ENCODE peak calls at places on chromosome 5, in ten cellular contexts. P is fibroblast of mammary gland; S is left lobe of liver; J is activated CD4-positive, CD25-positive, alpha-beta regulatory T cell treated with anti-CD3 and anti-CD28 coated beads, Interleukin-2, amount 50 U/mL, for 72 hours; Z is testis; F is NCI-H2029; M is PC-3; U is HuH-7; L is foreskin keratinocyte; Y is ACHN. X is an unnamed sample.

GRCh38 chr5:65762234-65762633 is 40.2 kb downstream of the NLN start:
- DNase-seq in M (peak), U (no peak), Z (no peak), P (no peak), Y (no peak), L (peak), F (no peak), S (no peak), J (no peak), X (no peak)

GRCh38 chr5:150560401-150561191 is 52.7 kb downstream of the NDST1 start:
- DNase-seq in M (peak), S (peak), P (peak), Y (peak), Z (peak), F (peak), L (peak), J (peak), U (peak), X (peak)

GRCh38 chr5:155978805-155979204 is 348.2 kb upstream of the SGCD start:
- DNase-seq in Y (no peak), J (no peak), M (no peak), L (no peak), Z (no peak), S (no peak), P (peak), U (no peak), F (no peak), X (no peak)

GRCh38 chr5:144531191-144531590 is 360.5 kb downstream of the KCTD16 start:
- DNase-seq in P (no peak), U (no peak), Y (no peak), J (no peak), M (no peak), L (no peak), S (no peak), Z (no peak), F (no peak), X (no peak)

GRCh38 chr5:150485770-150486401 is 22.0 kb upstream of the NDST1 start:
- DNase-seq in Y (peak), L (no peak), Z (peak), J (peak), S (peak), F (peak), P (peak), U (peak), M (peak), X (peak)

GRCh38 chr5:44885903-44886302 is 77.2 kb downstream of the MRPS30 start:
- DNase-seq in M (peak), U (no peak), Y (peak), Z (no peak), J (no peak), S (no peak), L (peak), F (no peak), P (peak), X (no peak)

GRCh38 chr5:150217874-150218692 is 28.2 kb downstream of the SLC6A7 start:
- DNase-seq in U (peak), F (peak), L (peak), Y (peak), P (peak), Z (peak), J (peak), S (peak), M (peak), X (peak)

GRCh38 chr5:144196612-144197011 is 25.9 kb downstream of the KCTD16 start:
- DNase-seq in U (no peak), J (no peak), M (no peak), S (no peak), L (no peak), P (no peak), F (no peak), Y (no peak), Z (no peak), X (no peak)

GRCh38 chr5:59562756-59563389 is 330.7 kb downstream of the PDE4D start:
- DNase-seq in P (peak), F (peak), J (peak), M (peak), U (peak), Z (no peak), Y (peak), L (peak), S (no peak), X (peak)

GRCh38 chr5:2293906-2294305 is 411.2 kb upstream of the IRX4 start:
- DNase-seq in Z (no peak), J (no peak), L (no peak), M (no peak), F (no peak), P (no peak), Y (no peak), S (no peak), U (no peak), X (no peak)

GRCh38 chr5:100430268-100430900 is 104.8 kb upstream of the FAM174A start:
- DNase-seq in S (peak), Z (peak), L (peak), U (peak), J (peak), Y (peak), M (peak), P (peak), F (no peak), X (peak)

GRCh38 chr5:59485629-59486439 is 407.7 kb downstream of the PDE4D start:
- DNase-seq in J (no peak), U (no peak), M (no peak), Z (no peak), P (no peak), Y (peak), S (no peak), F (no peak), L (peak), X (peak)

GRCh38 chr5:1726956-1727355 is 72.7 kb downstream of the MRPL36 start:
- DNase-seq in F (no peak), J (no peak), Y (no peak), L (no peak), U (no peak), P (no peak), S (no peak), Z (peak), M (no peak), X (no peak)

GRCh38 chr5:93279292-93279974 is 301.6 kb downstream of the NR2F1-AS1 start:
- DNase-seq in P (peak), J (no peak), Y (no peak), L (peak), F (no peak), Z (no peak), S (no peak), M (peak), U (no peak), X (no peak)

GRCh38 chr5:179382486-179382885 is 37.2 kb upstream of the ADAMTS2 start:
- DNase-seq in M (no peak), L (no peak), Z (no peak), F (no peak), P (no peak), Y (no peak), S (no peak), U (no peak), J (no peak), X (no peak)

GRCh38 chr5:139787257-139787567 is 8.4 kb upstream of the PSD2 start:
- DNase-seq in L (no peak), Z (no peak), J (no peak), S (no peak), F (no peak), Y (no peak), P (no peak), M (no peak), U (no peak), X (no peak)

GRCh38 chr5:127406326-127407121 is 110.9 kb upstream of the PRRC1 start:
- DNase-seq in J (no peak), Z (no peak), M (no peak), Y (no peak), P (no peak), S (no peak), L (no peak), F (no peak), U (no peak), X (peak)

GRCh38 chr5:6733411-6734242 is 20.4 kb downstream of the TENT4A start:
- DNase-seq in Y (no peak), U (no peak), P (peak), Z (no peak), M (no peak), L (no peak), F (no peak), S (no peak), J (no peak), X (no peak)

GRCh38 chr5:173714551-173715428 is 98.3 kb upstream of the BOD1 start:
- DNase-seq in L (peak), M (peak), F (no peak), Z (no peak), S (no peak), U (no peak), Y (peak), J (no peak), P (peak), X (no peak)

GRCh38 chr5:67002832-67003231 is 193.8 kb downstream of the CD180 start:
- DNase-seq in U (no peak), Z (no peak), L (no peak), J (no peak), Y (no peak), F (no peak), S (no peak), P (no peak), M (no peak), X (no peak)

GRCh38 chr5:88883566-88884434 is 816 bp upstream of the MEF2C start:
- DNase-seq in S (peak), L (peak), F (peak), U (no peak), P (peak), M (peak), Y (peak), Z (peak), J (no peak), X (peak)

X was measured in lung microvascular endothelial cell.